ENCODE peak calls at places on chromosomes 6 and 20, in six cellular contexts. V, G, M, U, T and S are unnamed samples.
A peak's percentile ranks its signal among the peaks of the same experiment; 100 is the strongest.

GRCh38 chr6:28774292-28775051 is 149.3 kb downstream of the TRIM27 start:
- DNase-seq in V (no peak), G (no peak), M (no peak), U (no peak), T (no peak), S (no peak)

GRCh38 chr6:20180935-20181334 is 31.3 kb downstream of the MBOAT1 start:
- DNase-seq in V (no peak), G (no peak), M (no peak), U (no peak), T (no peak), S (no peak)

GRCh38 chr20:48821261-48821910 is 6.4 kb downstream of the PREX1 start:
- DNase-seq in V (no peak), G (no peak), M (no peak), U (no peak), T (no peak), S (no peak)

GRCh38 chr6:11288065-11288464 is 55.6 kb upstream of the NEDD9 start:
- DNase-seq in V (peak; percentile 84), G (no peak), M (no peak), U (no peak), T (no peak), S (peak; percentile 10)

GRCh38 chr6:110398778-110399177 is 16.6 kb downstream of the DDO start:
- DNase-seq in V (no peak), G (no peak), M (no peak), U (peak; percentile 31), T (peak; percentile 37), S (no peak)

GRCh38 chr6:38034269-38034914 is 214.9 kb downstream of the ZFAND3 start:
- DNase-seq in V (no peak), G (peak; percentile 35), M (no peak), U (peak; percentile 67), T (peak; percentile 35), S (no peak)

GRCh38 chr6:61887425-61887824 is 398.6 kb downstream of the KHDRBS2 start:
- DNase-seq in V (no peak), G (no peak), M (no peak), U (peak; percentile 2), T (no peak), S (no peak)

GRCh38 chr20:15642676-15643075 is 930.6 kb downstream of the KIF16B start:
- DNase-seq in V (no peak), G (no peak), M (no peak), U (no peak), T (peak; percentile 56), S (no peak)

GRCh38 chr20:24776755-24777271 is 172.3 kb upstream of the CST7 start:
- DNase-seq in V (peak; percentile 26), G (no peak), M (no peak), U (no peak), T (no peak), S (no peak)

GRCh38 chr6:1424306-1424927 is 35.0 kb downstream of the FOXF2 start:
- DNase-seq in V (no peak), G (peak; percentile 58), M (no peak), U (peak; percentile 57), T (peak; percentile 74), S (peak; percentile 54)

GRCh38 chr6:165519316-165519715 is 143.7 kb downstream of the PDE10A start:
- DNase-seq in V (no peak), G (no peak), M (no peak), U (peak; percentile 37), T (no peak), S (no peak)
- TF ChIP-seq CTCF in V (no peak), G (no peak), M (no peak), U (no peak), T (no peak), S (no peak)

DNA sequence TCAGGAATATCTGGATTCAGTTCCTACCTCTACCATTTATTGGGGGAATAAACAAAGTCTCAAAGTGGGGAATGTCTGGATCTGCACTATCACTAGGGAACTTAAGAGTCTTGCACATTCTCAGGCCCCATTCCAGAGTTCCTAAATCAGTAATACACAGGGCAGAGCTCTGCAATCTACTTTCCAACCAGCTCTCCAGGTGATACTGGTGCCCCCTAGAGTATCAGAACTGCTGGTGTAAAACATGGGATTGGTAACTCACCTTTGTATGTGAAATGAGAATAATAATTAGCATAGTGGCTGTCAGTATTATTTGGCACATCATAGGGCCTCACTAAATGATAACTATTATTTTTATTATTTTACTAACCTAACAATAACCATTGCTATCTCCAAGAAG is 278.8 kb upstream of the IMPG1 start:
- DNase-seq in V (no peak), G (peak; percentile 12), M (no peak), U (no peak), T (no peak), S (peak; percentile 30)
- TF ChIP-seq CTCF in V (no peak), G (no peak), M (no peak), U (no peak), T (no peak), S (peak; percentile 31)

DNA sequence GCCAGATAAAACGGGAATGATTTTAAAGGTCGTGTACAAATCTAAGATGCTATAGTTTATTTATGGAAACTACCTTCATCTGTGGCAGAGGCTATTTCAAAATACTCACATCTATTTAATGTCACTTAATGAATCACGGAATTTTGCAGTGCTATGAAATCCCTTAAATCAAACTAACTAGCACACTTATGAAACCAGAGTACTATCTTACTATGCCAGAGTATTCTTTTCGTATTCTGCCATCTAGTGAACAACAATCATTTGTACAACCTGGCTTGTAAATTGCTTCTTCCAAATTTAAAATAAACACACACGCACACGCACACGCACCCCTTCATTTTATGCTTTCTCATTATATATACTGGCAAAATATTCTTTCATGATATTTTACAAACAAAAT is 78.0 kb upstream of the BMP5 start:
- DNase-seq in V (no peak), G (peak; percentile 51), M (no peak), U (peak; percentile 63), T (peak; percentile 0), S (no peak)
- TF ChIP-seq CTCF in V (no peak), G (peak; percentile 66), M (no peak), U (peak; percentile 33), T (peak; percentile 36), S (no peak)

GRCh38 chr20:40255368-40255767 is 433.7 kb downstream of the MAFB start:
- DNase-seq in V (no peak), G (no peak), M (no peak), U (peak; percentile 7), T (no peak), S (no peak)
- TF ChIP-seq CTCF in V (no peak), G (no peak), M (no peak), U (no peak), T (peak; percentile 8), S (peak; percentile 16)

GRCh38 chr6:53794720-53795253 is at the start of gene LRRC1:
- DNase-seq in V (peak; percentile 92), G (peak; percentile 87), M (peak; percentile 37), U (peak; percentile 94), T (peak; percentile 85), S (peak; percentile 96)

GRCh38 chr6:53795254-53795701 is 473 bp downstream of the LRRC1 start:
- DNase-seq in V (peak; percentile 49), G (no peak), M (no peak), U (no peak), T (no peak), S (no peak)

GRCh38 chr6:53792973-53793317 is 1.9 kb upstream of the LRRC1 start:
- DNase-seq in V (no peak), G (no peak), M (no peak), U (no peak), T (no peak), S (no peak)

GRCh38 chr6:53793318-53793975 is 1.4 kb upstream of the LRRC1 start:
- DNase-seq in V (peak; percentile 71), G (peak; percentile 67), M (no peak), U (peak; percentile 65), T (peak; percentile 60), S (peak; percentile 70)

DNA sequence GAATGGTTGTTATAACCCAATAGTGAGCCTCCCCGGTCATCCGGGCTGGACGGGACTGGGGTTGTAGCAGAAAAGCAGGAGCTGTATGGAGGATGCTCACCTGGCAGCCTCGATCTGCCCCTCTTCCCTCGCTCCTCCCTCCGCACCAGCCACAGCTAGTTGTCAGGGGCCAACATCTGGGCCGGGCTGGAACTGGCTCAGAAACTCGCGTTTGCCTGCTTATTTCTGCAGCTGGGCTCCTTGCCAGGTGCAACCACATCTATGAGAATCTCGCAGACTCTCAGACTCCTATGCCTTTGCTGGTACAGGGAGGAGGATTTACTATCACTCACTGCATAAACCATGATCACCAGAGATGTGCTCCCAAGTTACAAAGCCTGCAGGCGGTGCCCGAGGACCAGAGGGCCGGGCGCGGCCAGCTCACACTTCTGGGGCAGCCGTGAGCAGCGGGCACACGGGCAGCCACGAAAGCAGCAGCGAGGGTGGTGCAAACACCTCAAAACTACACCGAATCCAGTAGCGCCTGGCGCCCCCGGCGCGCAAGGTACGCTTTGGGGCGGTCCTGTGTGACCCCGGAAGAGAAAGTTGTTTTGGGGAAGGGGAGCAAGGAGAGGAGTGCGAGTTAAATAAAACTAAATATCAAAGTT is 609 bp upstream of the LRRC1 start:
- DNase-seq in V (peak; percentile 64), G (peak; percentile 70), M (no peak), U (peak; percentile 88), T (peak; percentile 69), S (peak; percentile 75)
- TF ChIP-seq CTCF in V (no peak), G (no peak), M (no peak), U (peak; percentile 68), T (peak; percentile 71), S (no peak)

GRCh38 chr6:25177629-25178028 is 101.5 kb upstream of the CARMIL1 start:
- DNase-seq in V (no peak), G (no peak), M (no peak), U (no peak), T (no peak), S (no peak)

GRCh38 chr6:25178336-25178735 is 100.8 kb upstream of the CARMIL1 start:
- DNase-seq in V (no peak), G (no peak), M (no peak), U (no peak), T (no peak), S (no peak)

GRCh38 chr6:25181923-25182322 is 97.3 kb upstream of the CARMIL1 start:
- DNase-seq in V (no peak), G (no peak), M (no peak), U (no peak), T (no peak), S (peak; percentile 44)

GRCh38 chr6:25179051-25179778 is 100.0 kb upstream of the CARMIL1 start:
- DNase-seq in V (no peak), G (no peak), M (no peak), U (peak; percentile 37), T (no peak), S (no peak)

DNA sequence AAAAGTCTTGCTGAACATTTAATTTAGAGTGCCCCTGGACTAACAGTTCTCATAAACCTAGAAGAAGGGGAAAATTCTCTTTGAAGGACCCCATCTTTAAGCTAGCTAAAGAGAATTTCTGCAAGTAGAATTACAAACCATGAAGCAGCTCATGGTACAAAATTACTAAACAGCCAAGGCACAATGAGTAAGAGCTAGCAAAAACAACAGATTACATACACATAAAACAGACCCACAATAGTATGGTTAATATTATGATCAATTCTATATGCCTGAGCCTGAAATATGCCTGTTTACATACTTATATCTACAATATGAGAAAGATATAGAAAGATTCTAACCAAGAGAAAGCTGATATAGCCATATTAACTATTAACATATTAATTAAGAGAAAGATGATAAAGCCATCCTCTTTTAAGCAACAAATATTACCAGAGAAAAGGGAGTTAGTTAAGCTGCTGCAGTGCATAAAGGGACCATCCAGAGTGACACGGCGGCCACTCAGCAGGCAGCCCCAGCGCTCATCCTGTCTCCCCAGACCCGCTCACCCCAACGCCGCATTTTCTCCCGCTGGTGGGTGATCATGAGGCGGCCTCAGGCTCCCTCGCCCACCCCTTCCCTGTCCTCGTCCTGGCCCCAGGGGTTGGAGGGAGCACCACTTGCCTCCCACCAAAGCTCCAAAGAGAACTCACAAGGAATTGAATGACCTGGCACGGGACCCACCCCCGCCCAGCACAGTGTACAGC is 98.4 kb upstream of the CARMIL1 start:
- DNase-seq in V (no peak), G (no peak), M (no peak), U (no peak), T (no peak), S (no peak)
- TF ChIP-seq CTCF in V (no peak), G (no peak), M (no peak), U (no peak), T (no peak), S (no peak)

GRCh38 chr20:18020931-18021330 is 36.8 kb downstream of the OVOL2 start:
- DNase-seq in V (no peak), G (no peak), M (no peak), U (no peak), T (no peak), S (no peak)
- TF ChIP-seq CTCF in V (no peak), G (no peak), M (no peak), U (no peak), T (no peak), S (no peak)